ENCODE peak calls at places on chromosomes 16 and 17, in five cellular contexts. O, I, Q, H and X are unnamed samples.

GRCh38 chr17:48522990-48523389 is 7.8 kb downstream of the HOXB1 start:
- DNase-seq in O (no peak), I (no peak), Q (no peak), H (no peak), X (no peak)

GRCh38 chr17:31357831-31358400 is 33.6 kb upstream of the RAB11FIP4 start:
- DNase-seq in O (no peak), I (no peak), Q (no peak), H (no peak), X (no peak)

GRCh38 chr16:1019234-1019933 is 37.8 kb downstream of the SOX8 start:
- DNase-seq in O (no peak), I (no peak), Q (no peak), H (no peak), X (no peak)

GRCh38 chr17:12047977-12048376 is 27.3 kb downstream of the MAP2K4 start:
- DNase-seq in O (no peak), I (no peak), Q (no peak), H (peak), X (no peak)

GRCh38 chr16:85129846-85130706 is 17.8 kb upstream of the CIBAR2 start:
- DNase-seq in O (peak), I (no peak), Q (no peak), H (peak), X (no peak)

GRCh38 chr16:2511128-2511785 is 2.5 kb upstream of the ATP6V0C start:
- DNase-seq in O (no peak), I (no peak), Q (no peak), H (peak), X (no peak)

GRCh38 chr17:29085223-29085622 is 42.3 kb downstream of the PIPOX start:
- DNase-seq in O (no peak), I (no peak), Q (no peak), H (no peak), X (no peak)

GRCh38 chr16:55000595-55000994 is 69.9 kb downstream of the IRX5 start:
- DNase-seq in O (no peak), I (no peak), Q (no peak), H (peak), X (no peak)

GRCh38 chr17:38794221-38794620 is 5.1 kb downstream of the PIP4K2B start:
- DNase-seq in O (no peak), I (no peak), Q (no peak), H (no peak), X (no peak)

GRCh38 chr17:37230633-37231032 is 145.2 kb upstream of the C17orf78 start:
- DNase-seq in O (no peak), I (no peak), Q (no peak), H (no peak), X (no peak)

GRCh38 chr16:31427441-31428276 is 501 bp downstream of the COX6A2 start:
- DNase-seq in O (peak), I (peak), Q (no peak), H (no peak), X (peak)

GRCh38 chr17:1490643-1491405 is 1.7 kb downstream of the MYO1C start:
- DNase-seq in O (peak), I (no peak), Q (no peak), H (no peak), X (no peak)

GRCh38 chr17:69480197-69480596 is 65.7 kb downstream of the MAP2K6 start:
- DNase-seq in O (no peak), I (no peak), Q (no peak), H (no peak), X (no peak)

GRCh38 chr16:64339052-64339770 is 782.7 kb downstream of the CDH11 start:
- DNase-seq in O (no peak), I (no peak), Q (no peak), H (peak), X (no peak)

GRCh38 chr17:33049781-33050414 is 58.3 kb downstream of the SPACA3 start:
- DNase-seq in O (no peak), I (peak), Q (no peak), H (peak), X (no peak)

GRCh38 chr16:28092721-28093382 is 29.3 kb upstream of the GSG1L start:
- DNase-seq in O (no peak), I (no peak), Q (no peak), H (no peak), X (no peak)
- H3K27ac ChIP-seq in O (no peak), I (no peak), Q (peak), H (no peak), X (no peak)

GRCh38 chr17:50195196-50195865 is 6.1 kb downstream of the COL1A1 start:
- DNase-seq in O (peak), I (no peak), Q (no peak), H (peak), X (no peak)
- H3K27ac ChIP-seq in O (no peak), I (no peak), Q (peak), H (peak), X (no peak)

DNA sequence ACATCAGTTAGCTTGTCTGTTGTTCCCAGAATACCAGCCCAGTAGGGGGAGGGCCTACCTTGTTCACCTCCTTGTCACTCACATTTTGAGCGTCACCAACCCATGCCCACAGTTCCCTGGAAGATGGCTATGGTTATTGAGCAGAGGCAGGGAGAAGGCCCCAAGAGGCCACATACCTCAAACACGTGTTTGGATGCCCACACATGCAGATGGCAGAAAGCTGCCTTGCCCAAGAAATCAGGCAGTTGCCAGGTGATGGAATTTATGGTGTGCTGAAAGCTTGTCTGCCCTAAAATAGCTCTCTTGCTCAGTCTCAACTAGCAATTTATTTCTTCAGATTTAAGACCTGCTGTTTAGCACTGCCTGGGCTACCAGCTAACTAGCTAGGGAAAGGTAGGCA is 16.5 kb upstream of the CMTM4 start:
- DNase-seq in O (no peak), I (no peak), Q (no peak), H (no peak), X (peak)
- H3K27ac ChIP-seq in O (no peak), I (no peak), Q (no peak), H (no peak), X (no peak)

DNA sequence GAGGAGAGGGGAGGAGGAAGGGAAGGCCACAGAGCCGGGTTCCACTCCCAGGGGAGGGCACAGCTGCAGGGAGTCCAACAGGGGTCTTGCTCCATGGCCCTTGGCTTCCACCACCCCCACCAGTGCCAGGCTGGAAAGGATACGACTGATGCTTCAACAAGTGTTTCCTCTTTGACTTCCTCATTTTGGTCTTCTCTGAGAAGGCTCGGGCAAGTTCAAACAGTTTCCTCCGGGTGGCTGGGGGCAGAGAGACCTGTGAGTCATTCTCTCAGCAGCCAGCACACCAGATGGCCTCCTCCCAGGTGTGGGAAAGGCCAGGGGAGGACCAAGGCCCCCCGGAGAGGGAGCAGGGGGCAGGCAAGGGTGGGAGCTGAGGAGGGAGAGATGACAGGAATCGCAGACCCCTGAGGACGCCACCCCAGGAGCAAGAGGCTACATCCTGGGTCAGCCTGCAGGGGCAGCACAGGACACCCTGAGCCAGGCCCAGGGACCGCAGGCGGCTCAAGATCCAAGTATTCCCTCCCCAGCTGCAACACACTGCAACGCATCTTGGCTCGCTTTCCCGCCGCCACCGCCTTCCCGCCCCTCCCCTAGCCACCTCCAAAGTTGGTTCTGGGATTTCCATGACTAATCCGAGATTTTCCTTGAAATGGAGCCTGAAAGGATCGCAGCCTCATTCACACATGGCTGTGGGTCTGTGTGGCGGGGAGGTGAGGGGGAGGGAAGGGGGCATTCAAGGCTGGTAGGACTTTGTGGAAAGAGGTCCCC is 18.3 kb upstream of the MRPS23 start:
- DNase-seq in O (no peak), I (no peak), Q (peak), H (peak), X (no peak)
- H3K27ac ChIP-seq in O (no peak), I (no peak), Q (peak), H (peak), X (peak)

GRCh38 chr16:50861451-50861850 is 119.6 kb downstream of the CYLD start:
- DNase-seq in O (no peak), I (no peak), Q (no peak), H (no peak), X (no peak)

GRCh38 chr16:50859628-50860360 is 117.9 kb downstream of the CYLD start:
- DNase-seq in O (no peak), I (no peak), Q (no peak), H (no peak), X (no peak)

GRCh38 chr16:50863673-50864144 is 121.8 kb downstream of the CYLD start:
- DNase-seq in O (no peak), I (no peak), Q (no peak), H (no peak), X (no peak)

GRCh38 chr16:50862818-50863672 is 121.2 kb downstream of the CYLD start:
- DNase-seq in O (no peak), I (no peak), Q (no peak), H (no peak), X (peak)

DNA sequence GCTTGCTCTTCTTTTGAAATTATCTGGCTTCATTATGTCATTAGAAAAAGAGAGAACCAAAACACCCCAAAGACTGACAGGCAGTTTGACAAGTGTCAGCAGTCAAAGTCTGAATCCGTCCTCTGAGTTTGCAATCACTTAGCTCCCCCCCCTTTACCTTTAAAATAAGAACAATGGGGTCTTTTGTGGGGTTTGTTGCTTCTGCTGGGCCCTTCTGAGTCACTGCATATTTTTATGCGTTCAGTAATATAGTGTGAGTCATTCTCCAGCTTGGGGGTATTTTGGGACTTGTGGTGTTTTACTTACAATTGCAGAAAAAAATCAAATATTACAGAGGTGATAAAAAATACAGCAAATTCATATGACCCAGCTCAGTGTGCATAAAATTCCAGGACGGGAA is 120.0 kb downstream of the CYLD start:
- DNase-seq in O (no peak), I (no peak), Q (no peak), H (peak), X (no peak)
- H3K27ac ChIP-seq in O (no peak), I (no peak), Q (no peak), H (peak), X (peak)

DNA sequence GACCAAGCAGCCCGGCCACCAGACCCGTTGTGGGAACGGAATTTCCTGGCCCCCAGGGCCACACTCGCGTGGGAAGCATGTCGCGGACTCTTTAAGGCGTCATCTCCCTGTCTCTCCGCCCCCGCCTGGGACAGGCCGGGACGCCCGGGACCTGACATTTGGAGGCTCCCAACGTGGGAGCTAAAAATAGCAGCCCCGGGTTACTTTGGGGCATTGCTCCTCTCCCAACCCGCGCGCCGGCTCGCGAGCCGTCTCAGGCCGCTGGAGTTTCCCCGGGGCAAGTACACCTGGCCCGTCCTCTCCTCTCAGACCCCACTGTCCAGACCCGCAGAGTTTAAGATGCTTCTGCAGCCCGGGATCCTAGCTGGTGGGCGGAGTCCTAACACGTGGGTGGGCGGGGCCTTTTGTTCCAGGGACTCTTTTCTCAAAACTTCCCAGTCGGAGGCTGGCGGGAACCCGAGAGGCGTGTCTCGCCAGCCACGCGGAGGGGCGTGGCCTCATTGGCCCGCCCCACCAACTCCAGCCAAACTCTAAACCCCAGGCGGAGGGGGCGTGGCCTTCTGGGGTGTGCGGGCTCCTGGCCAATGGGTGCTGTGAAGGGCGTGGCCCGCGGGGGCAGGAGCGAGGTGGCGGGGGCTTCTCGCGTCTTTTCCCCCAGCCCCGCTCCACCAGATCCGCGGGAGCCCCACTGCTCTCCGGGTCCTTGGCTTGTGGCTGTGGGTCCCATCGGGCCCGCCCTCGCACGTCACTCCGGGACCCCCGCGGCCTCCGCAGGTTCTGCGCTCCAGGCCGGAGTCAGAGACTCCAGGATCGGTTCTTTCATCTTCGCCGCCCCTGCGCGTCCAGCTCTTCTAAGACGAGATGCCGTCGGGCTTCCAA is at the start of gene SLC2A4:
- DNase-seq in O (peak), I (peak), Q (peak), H (peak), X (peak)
- H3K27ac ChIP-seq in O (no peak), I (no peak), Q (peak), H (peak), X (peak)

DNA sequence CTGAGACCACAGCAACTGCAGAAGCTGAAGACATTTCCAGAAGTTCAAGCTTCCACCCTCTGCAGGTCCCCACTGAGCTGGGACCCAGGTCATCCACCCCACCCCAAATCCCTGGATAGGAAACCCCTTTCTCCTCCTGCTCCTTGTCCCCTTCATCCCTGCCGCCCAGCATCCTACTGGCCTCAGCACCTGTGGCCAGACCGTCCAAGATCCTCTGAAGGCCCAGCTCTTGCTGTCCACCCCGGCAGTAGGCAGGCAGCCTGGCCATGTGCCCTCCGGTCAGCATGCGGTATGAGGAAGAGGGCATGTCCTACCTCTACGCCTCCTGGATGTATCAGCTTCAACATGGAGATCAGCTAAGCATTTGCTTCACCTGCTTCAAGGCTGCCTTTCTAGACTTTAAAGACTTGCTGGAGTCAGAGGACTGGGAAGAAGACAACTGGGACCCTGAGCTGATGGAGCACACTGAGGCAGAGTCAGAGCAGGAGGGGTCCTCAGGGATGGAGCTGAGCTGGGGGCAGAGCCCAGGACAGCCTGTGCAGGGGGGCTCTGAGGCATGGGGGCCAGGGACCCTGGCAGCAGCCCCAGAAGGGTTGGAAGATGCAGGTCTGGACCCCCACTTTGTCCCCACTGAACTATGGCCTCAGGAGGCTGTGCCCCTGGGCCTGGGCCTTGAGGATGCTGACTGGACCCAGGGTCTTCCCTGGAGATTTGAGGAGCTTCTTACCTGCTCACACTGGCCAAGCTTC is 3.0 kb downstream of the TEX19 start:
- DNase-seq in O (no peak), I (no peak), Q (no peak), H (no peak), X (no peak)
- H3K27ac ChIP-seq in O (no peak), I (no peak), Q (no peak), H (no peak), X (no peak)

GRCh38 chr17:75979705-75980187 is 706 bp downstream of the TEN1 start:
- DNase-seq in O (no peak), I (no peak), Q (no peak), H (peak), X (no peak)

GRCh38 chr17:75976175-75976848 is 2.7 kb downstream of the ACOX1 start:
- DNase-seq in O (no peak), I (no peak), Q (no peak), H (peak), X (no peak)

GRCh38 chr17:75980188-75981018 is 1.4 kb downstream of the TEN1 start:
- DNase-seq in O (no peak), I (no peak), Q (no peak), H (peak), X (no peak)

GRCh38 chr17:75978938-75979704 is at the start of the genes ACOX1 and TEN1:
- DNase-seq in O (peak), I (peak), Q (peak), H (peak), X (peak)

DNA sequence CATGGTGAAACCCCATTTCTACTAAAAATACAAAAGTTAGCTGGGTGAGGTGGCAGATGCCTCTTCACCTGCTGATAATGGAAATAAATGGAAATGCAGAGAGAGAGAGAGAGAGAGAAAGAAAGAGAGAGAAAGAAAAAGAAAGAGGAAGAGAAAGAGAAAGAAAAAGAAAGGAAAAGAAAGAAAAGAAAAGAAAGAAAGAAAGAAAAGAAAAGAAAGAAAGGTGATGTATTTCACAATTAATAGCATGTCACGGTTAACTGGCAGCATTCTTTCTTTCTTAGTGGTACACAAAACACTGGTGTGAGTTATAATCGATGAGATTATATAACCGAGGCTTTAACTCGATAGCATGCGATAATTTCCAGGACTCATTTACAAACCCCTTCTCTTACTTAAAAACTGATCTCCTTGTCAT is 3.2 kb downstream of the ACOX1 start:
- DNase-seq in O (no peak), I (no peak), Q (no peak), H (no peak), X (no peak)
- H3K27ac ChIP-seq in O (no peak), I (no peak), Q (peak), H (no peak), X (no peak)